ENCODE peak calls at places on chromosomes 11 and 22, in nine cellular contexts. M is putamen; P is left colon; T is activated CD4-positive, alpha-beta T cell treated with anti-CD3 and anti-CD28 coated beads, Interleukin-2, amount 50 U/mL, for 48 hours; C is AML-193; Z is neuronal stem cell; S is CD4-positive, alpha-beta T cell; N is T-helper 9 cell; Y is hippocampal formation. X is an unnamed sample.

GRCh38 chr22:19179472-19180048 is 1.0 kb upstream of the SLC25A1 start:
- DNase-seq in M (peak), P (peak), T (peak), C (peak), Z (peak), S (no peak), N (no peak), Y (peak), X (peak)

GRCh38 chr22:20648306-20648903 is 125.5 kb upstream of the SERPIND1 start:
- DNase-seq in M (no peak), P (no peak), T (no peak), C (no peak), Z (no peak), S (no peak), N (no peak), Y (no peak), X (no peak)

GRCh38 chr11:112977620-112978212 is 16.5 kb downstream of the NCAM1 start:
- DNase-seq in M (peak), P (no peak), T (no peak), C (peak), Z (peak), S (no peak), N (no peak), Y (no peak), X (no peak)

GRCh38 chr11:17722000-17722643 is 2.8 kb downstream of the MYOD1 start:
- DNase-seq in M (no peak), P (no peak), T (no peak), C (no peak), Z (no peak), S (no peak), N (no peak), Y (no peak), X (no peak)

GRCh38 chr22:37263966-37264887 is 18.1 kb upstream of the CYTH4 start:
- DNase-seq in M (no peak), P (no peak), T (no peak), C (no peak), Z (no peak), S (no peak), N (no peak), Y (no peak), X (no peak)

GRCh38 chr22:50398698-50399648 is 55.8 kb downstream of the PPP6R2 start:
- DNase-seq in M (no peak), P (no peak), T (no peak), C (no peak), Z (no peak), S (no peak), N (no peak), Y (no peak), X (no peak)

GRCh38 chr11:15770798-15771414 is 585.4 kb downstream of the SOX6 start:
- DNase-seq in M (no peak), P (no peak), T (peak), C (no peak), Z (peak), S (no peak), N (no peak), Y (no peak), X (peak)

GRCh38 chr11:944711-945470 is 19.2 kb downstream of the AP2A2 start:
- DNase-seq in M (no peak), P (no peak), T (no peak), C (no peak), Z (peak), S (no peak), N (no peak), Y (no peak), X (no peak)

GRCh38 chr11:107996025-107996776 is 12.5 kb upstream of the CUL5 start:
- DNase-seq in M (no peak), P (no peak), T (no peak), C (no peak), Z (no peak), S (no peak), N (no peak), Y (no peak), X (no peak)

GRCh38 chr11:126857860-126858808 is 142.4 kb downstream of the KIRREL3 start:
- DNase-seq in M (no peak), P (no peak), T (no peak), C (no peak), Z (no peak), S (no peak), N (no peak), Y (no peak), X (no peak)

GRCh38 chr11:1391165-1392010 is 1.7 kb downstream of the BRSK2 start:
- DNase-seq in M (peak), P (no peak), T (no peak), C (no peak), Z (no peak), S (no peak), N (no peak), Y (no peak), X (no peak)